ENCODE peak calls at places on chromosomes 3 and 15, in nine cellular contexts. V, I, T, E, A, F, L, M and B are unnamed samples.
A peak's percentile ranks its signal among the peaks of the same experiment; 100 is the strongest.

GRCh38 chr15:67927501-67928156 is 87.8 kb upstream of the RNU6-1 start:
- DNase-seq in V (no peak), M (peak; percentile 28), T (peak; percentile 97), F (no peak), I (peak; percentile 31), A (no peak), E (no peak), L (no peak), B (no peak)

GRCh38 chr3:186209810-186210752 is 101.2 kb upstream of the ETV5 start:
- DNase-seq in F (peak; percentile 66), L (no peak), E (peak; percentile 80), M (peak; percentile 26), I (peak; percentile 80), V (no peak), A (peak; percentile 61), T (peak; percentile 72), B (peak; percentile 68)

GRCh38 chr15:71337197-71337845 is 222.1 kb downstream of the THSD4 start:
- DNase-seq in V (no peak), F (no peak), A (no peak), L (no peak), T (no peak), I (no peak), E (peak; percentile 93), M (peak; percentile 94), B (no peak)

GRCh38 chr3:46065294-46065705 is 38.0 kb upstream of the XCR1 start:
- DNase-seq in E (peak; percentile 87), I (no peak), A (no peak), F (no peak), V (no peak), L (peak; percentile 56), T (peak; percentile 8), M (peak; percentile 90), B (no peak)

GRCh38 chr3:127674793-127675189 is 2.0 kb downstream of the ABTB1 start:
- DNase-seq in I (no peak), F (no peak), E (no peak), A (no peak), L (no peak), V (no peak), T (no peak), M (no peak), B (no peak)

GRCh38 chr15:40871749-40872617 is 2.1 kb downstream of the RHOV start:
- DNase-seq in M (peak; percentile 80), I (no peak), L (peak; percentile 76), V (no peak), E (peak; percentile 86), A (no peak), F (no peak), T (no peak), B (no peak)

GRCh38 chr15:64344651-64345262 is 11.2 kb downstream of the CSNK1G1 start:
- DNase-seq in E (no peak), V (peak; percentile 46), I (peak; percentile 65), M (no peak), L (no peak), F (no peak), A (no peak), T (peak; percentile 26), B (no peak)

GRCh38 chr3:125128861-125129501 is 73.2 kb upstream of the HEG1 start:
- DNase-seq in M (peak; percentile 46), I (peak; percentile 91), E (peak; percentile 40), A (no peak), L (no peak), V (no peak), T (peak; percentile 80), F (no peak), B (no peak)

GRCh38 chr3:39378092-39378491 is 5.1 kb upstream of the SLC25A38 start:
- DNase-seq in E (peak; percentile 43), V (peak; percentile 38), A (peak; percentile 14), M (peak; percentile 78), L (no peak), F (peak; percentile 64), I (peak; percentile 43), T (peak; percentile 18), B (peak; percentile 76)

GRCh38 chr15:29668120-29668602 is 154.1 kb downstream of the TJP1 start:
- DNase-seq in L (peak; percentile 2), T (peak; percentile 88), E (peak; percentile 62), I (peak; percentile 90), F (peak; percentile 76), M (peak; percentile 95), A (peak; percentile 64), V (peak; percentile 91), B (peak; percentile 51)

GRCh38 chr15:99210334-99210733 is 39.0 kb downstream of the TTC23 start:
- DNase-seq in V (no peak), L (no peak), M (no peak), F (no peak), A (no peak), E (no peak), T (no peak), I (no peak), B (no peak)

GRCh38 chr3:155086041-155086440 is 5.9 kb downstream of the MME start:
- DNase-seq in L (no peak), M (no peak), F (no peak), A (no peak), I (peak; percentile 34), T (no peak), E (no peak), V (no peak), B (no peak)

GRCh38 chr3:155102329-155102728 is 22.2 kb downstream of the MME start:
- DNase-seq in I (peak; percentile 20), M (peak; percentile 37), E (no peak), V (no peak), F (no peak), A (no peak), T (peak; percentile 62), L (no peak), B (no peak)

GRCh38 chr3:44996556-44996969 is 20.5 kb downstream of the EXOSC7 start:
- DNase-seq in F (no peak), L (no peak), I (no peak), V (no peak), A (no peak), E (no peak), M (no peak), T (no peak), B (no peak)

GRCh38 chr3:42814914-42815507 is 5.8 kb downstream of the ACKR2 start:
- DNase-seq in F (peak; percentile 82), M (no peak), L (no peak), T (no peak), E (peak; percentile 51), V (no peak), I (peak; percentile 12), A (no peak), B (no peak)

GRCh38 chr3:100560426-100560825 is 49.0 kb upstream of the ADGRG7 start:
- DNase-seq in V (no peak), F (no peak), I (no peak), A (no peak), T (peak; percentile 42), M (no peak), L (no peak), E (no peak), B (no peak)

GRCh38 chr3:100554373-100554676 is 55.1 kb upstream of the ADGRG7 start:
- DNase-seq in L (no peak), T (no peak), I (no peak), V (no peak), F (no peak), E (no peak), A (no peak), M (no peak), B (no peak)

GRCh38 chr3:100558233-100558632 is 51.2 kb upstream of the ADGRG7 start:
- DNase-seq in I (no peak), E (no peak), V (no peak), A (no peak), F (no peak), L (no peak), T (no peak), M (no peak), B (no peak)

GRCh38 chr3:100553618-100554372 is 55.6 kb upstream of the ADGRG7 start:
- DNase-seq in F (no peak), V (no peak), M (peak; percentile 68), L (no peak), T (no peak), A (no peak), I (no peak), E (no peak), B (no peak)

GRCh38 chr3:100556656-100557310 is 52.6 kb upstream of the ADGRG7 start:
- DNase-seq in F (no peak), V (peak; percentile 7), I (peak; percentile 82), A (no peak), M (peak; percentile 87), E (peak; percentile 64), L (no peak), T (peak; percentile 74), B (no peak)
- H3K9ac ChIP-seq in F (no peak overlapping the region), V (no peak overlapping the region), I (no peak overlapping the region), A (no peak overlapping the region), M (no peak overlapping the region), E (no peak overlapping the region), L (no peak overlapping the region), T (no peak overlapping the region), B (no peak overlapping the region)

GRCh38 chr15:70099966-70100494 is 2.3 kb upstream of the TLE3 start:
- DNase-seq in T (no peak), F (peak; percentile 46), E (no peak), V (no peak), L (no peak), I (peak; percentile 62), M (peak; percentile 39), A (no peak), B (no peak)
- H3K9ac ChIP-seq in T (no peak overlapping the region), F (peak overlapping the region; percentile 91), E (no peak overlapping the region), V (peak overlapping the region; percentile 18), L (no peak overlapping the region), I (peak overlapping the region; percentile 2), M (peak overlapping the region; percentile 41), A (no peak overlapping the region), B (peak overlapping the region; percentile 74)

GRCh38 chr3:111858641-111859040 is 424 bp upstream of the PHLDB2 start:
- DNase-seq in T (no peak), V (no peak), M (no peak), I (no peak), E (no peak), A (no peak), L (no peak), F (no peak), B (no peak)
- H3K9ac ChIP-seq in T (peak overlapping the region; percentile 83), V (peak overlapping the region; percentile 90), M (peak overlapping the region; percentile 95), I (peak overlapping the region; percentile 97), E (peak overlapping the region; percentile 98), A (no peak overlapping the region), L (no peak overlapping the region), F (no peak overlapping the region), B (no peak overlapping the region)

DNA sequence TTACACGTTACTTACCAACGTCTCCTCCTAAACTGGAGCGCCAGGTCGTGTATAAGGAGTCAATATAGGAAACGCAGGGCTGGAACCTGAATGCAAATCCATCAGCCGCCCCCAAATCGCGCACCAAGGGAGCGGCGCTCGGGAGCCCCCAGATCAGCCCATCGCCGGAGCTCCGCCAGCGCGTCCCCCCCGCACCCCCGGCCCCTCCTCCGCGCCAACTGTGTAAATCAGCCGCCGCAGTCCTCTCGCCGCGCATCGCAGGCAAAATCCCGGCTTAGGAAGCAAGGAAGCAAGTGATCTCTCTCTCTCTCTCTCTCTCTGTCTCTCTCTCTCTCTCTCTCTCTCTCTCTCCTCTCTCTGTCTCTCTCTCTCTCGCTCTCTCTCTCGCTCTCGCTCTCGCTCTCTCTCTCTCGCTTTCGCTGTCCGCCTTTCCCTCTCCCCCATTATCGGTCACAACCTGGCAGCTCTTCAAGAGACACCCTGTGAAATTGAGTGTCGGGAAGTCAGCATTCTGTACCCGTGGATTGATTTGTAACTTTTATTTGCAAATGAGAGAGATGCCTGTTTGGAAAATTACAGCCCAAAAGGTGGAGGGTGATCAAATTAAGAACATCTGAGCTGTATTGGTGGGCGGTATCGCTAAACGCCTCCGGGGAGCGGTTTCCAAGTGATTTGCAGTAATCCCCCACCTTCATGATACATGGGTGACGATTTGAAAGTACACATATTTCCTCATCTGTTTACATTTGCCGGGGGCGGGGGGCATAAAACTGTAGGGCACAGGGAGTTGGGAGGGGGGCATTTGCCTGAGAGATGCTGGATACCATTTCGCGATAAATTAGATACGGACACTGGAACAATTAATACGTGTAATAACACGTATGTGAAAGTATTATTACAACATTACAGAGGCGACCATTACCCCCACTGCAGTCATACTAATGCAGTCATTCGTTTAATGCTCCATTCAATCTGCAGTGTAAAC is 685 bp upstream of the SLITRK3 start:
- DNase-seq in T (no peak), A (peak; percentile 23), L (no peak), M (no peak), I (peak; percentile 16), E (no peak), F (no peak), V (no peak), B (no peak)
- H3K9ac ChIP-seq in T (no peak overlapping the region), A (peak overlapping the region; percentile 15), L (no peak overlapping the region), M (no peak overlapping the region), I (no peak overlapping the region), E (no peak overlapping the region), F (no peak overlapping the region), V (no peak overlapping the region), B (peak overlapping the region; percentile 42)